ENCODE peak calls at places on chromosomes 7 and 10, in four cellular contexts. K, L, A and X are unnamed samples.

GRCh38 chr10:132663666-132664365 is 122.1 kb downstream of the NKX6-2 start:
- DNase-seq in K (no peak), L (no peak), A (no peak), X (no peak)

GRCh38 chr7:42981595-42981994 is 49.4 kb downstream of the MRPL32 start:
- DNase-seq in K (no peak), A (no peak), L (no peak), X (no peak)

GRCh38 chr10:93762979-93763391 is 5.2 kb downstream of the LGI1 start:
- DNase-seq in K (no peak), A (no peak), L (no peak), X (no peak)

GRCh38 chr7:110835209-110835608 is 255.7 kb upstream of the LRRN3 start:
- DNase-seq in A (no peak), L (peak), K (no peak), X (no peak)

GRCh38 chr10:111531690-111532089 is 454.9 kb downstream of the ADRA2A start:
- DNase-seq in K (no peak), L (no peak), A (no peak), X (no peak)

GRCh38 chr7:39096220-39096619 is 118.5 kb downstream of the POU6F2 start:
- DNase-seq in A (no peak), L (no peak), K (no peak), X (no peak)

GRCh38 chr7:50962281-50962883 is 179.7 kb upstream of the GRB10 start:
- DNase-seq in K (no peak), A (no peak), L (no peak), X (no peak)

GRCh38 chr7:92461027-92462003 is 14.0 kb downstream of the GATAD1 start:
- DNase-seq in K (peak), L (peak), A (no peak), X (no peak)

GRCh38 chr10:70232155-70232858 is 922 bp downstream of the PPA1 start:
- DNase-seq in A (peak), K (no peak), L (peak), X (no peak)

GRCh38 chr7:26337232-26337865 is 45.7 kb downstream of the SNX10 start:
- DNase-seq in L (no peak), A (no peak), K (no peak), X (no peak)

GRCh38 chr7:38186593-38187314 is 8.7 kb downstream of the STARD3NL start:
- DNase-seq in K (no peak), A (no peak), L (no peak), X (no peak)

GRCh38 chr10:50545846-50546245 is 77.9 kb downstream of the SGMS1 start:
- DNase-seq in L (no peak), K (no peak), A (no peak), X (no peak)

GRCh38 chr10:17379151-17379690 is 75.2 kb downstream of the ST8SIA6 start:
- DNase-seq in K (no peak), A (no peak), L (no peak), X (no peak)

GRCh38 chr7:128167316-128167691 is 73.8 kb upstream of the LEP start:
- DNase-seq in K (peak), L (peak), A (no peak), X (no peak)

GRCh38 chr7:104267701-104268368 is 60.0 kb upstream of the ORC5 start:
- DNase-seq in L (no peak), A (no peak), K (no peak), X (no peak)

GRCh38 chr10:115093776-115094361 is 704 bp downstream of the ATRNL1 start:
- DNase-seq in A (no peak), L (peak), K (peak), X (no peak)

GRCh38 chr10:114681542-114681941 is 23.5 kb upstream of the ABLIM1 start:
- DNase-seq in L (no peak), K (no peak), A (no peak), X (no peak)

GRCh38 chr7:92924800-92925199 is 88.4 kb upstream of the CDK6 start:
- DNase-seq in L (no peak), A (no peak), K (no peak), X (no peak)

GRCh38 chr7:70512719-70513118 is 619.2 kb upstream of the GALNT17 start:
- DNase-seq in L (no peak), K (no peak), A (no peak), X (no peak)

GRCh38 chr7:54874804-54875203 is 115.8 kb upstream of the SEC61G start:
- DNase-seq in A (no peak), K (no peak), L (no peak), X (no peak)

GRCh38 chr10:4767033-4767814 is 58.8 kb upstream of the AKR1E2 start:
- DNase-seq in A (no peak), K (no peak), L (no peak), X (no peak)

GRCh38 chr10:13528875-13529713 is at the start of gene BEND7:
- DNase-seq in L (peak), A (no peak), K (peak), X (no peak)

GRCh38 chr10:127910464-127910770 is 3.5 kb downstream of the PTPRE start:
- DNase-seq in K (no peak), A (no peak), L (no peak), X (no peak)

GRCh38 chr10:5544216-5544805 is 19.6 kb downstream of the CALML3 start:
- DNase-seq in L (no peak), K (no peak), A (no peak), X (no peak)

GRCh38 chr10:60981012-60981411 is 37.0 kb upstream of the RHOBTB1 start:
- DNase-seq in K (no peak), A (no peak), L (no peak), X (no peak)

GRCh38 chr7:105806592-105807266 is 69.7 kb downstream of the ATXN7L1 start:
- DNase-seq in L (no peak), A (no peak), K (no peak), X (no peak)

GRCh38 chr7:75969182-75969581 is 25.2 kb downstream of the TMEM120A start:
- DNase-seq in K (no peak), L (peak), A (no peak), X (no peak)

GRCh38 chr10:126561499-126562208 is 108.8 kb downstream of the C10orf90 start:
- DNase-seq in A (no peak), K (peak), L (no peak), X (no peak)

GRCh38 chr7:36775673-36776072 is 51.4 kb upstream of the AOAH start:
- DNase-seq in A (no peak), K (no peak), L (no peak), X (no peak)

GRCh38 chr10:71963351-71963755 is 842 bp upstream of the CHST3 start:
- DNase-seq in A (no peak), L (no peak), K (no peak), X (no peak)

GRCh38 chr10:103822795-103823194 is 32.6 kb downstream of the SH3PXD2A start:
- DNase-seq in L (no peak), A (no peak), K (no peak), X (no peak)

GRCh38 chr10:79442171-79443040 is 3.0 kb downstream of the ZCCHC24 start:
- DNase-seq in A (no peak), K (no peak), L (no peak), X (no peak)

GRCh38 chr7:93228302-93228701 is 2.0 kb upstream of the HEPACAM2 start:
- DNase-seq in L (no peak), A (no peak), K (no peak), X (no peak)

GRCh38 chr7:137390076-137390475 is 46.5 kb upstream of the PTN start:
- DNase-seq in A (no peak), K (no peak), L (no peak), X (no peak)